ENCODE peak calls at places on chromosomes 4 and X, in nine cellular contexts. Z is fibroblast of gingiva; Q is AG08396; W is RPMI8226; S is foreskin keratinocyte; I is stimulated activated CD4-positive, alpha-beta T cell treated with anti-CD3 and anti-CD28 coated beads, Interleukin-2, amount 100 ng/mL, for 24 hours; M is EH; L is CD8-positive, alpha-beta memory T cell; U is NCI-H510A. D is an unnamed sample.

GRCh38 chrX:109472939-109473713 is 8.8 kb downstream of the GUCY2F start:
- DNase-seq in Z (peak; percentile 0), Q (peak; percentile 5), W (peak; percentile 37), S (no peak), I (peak; percentile 39), M (peak; percentile 51), L (no peak), U (peak; percentile 1), D (peak; percentile 17)

GRCh38 chr4:76856183-76856969 is 41.6 kb downstream of the SOWAHB start:
- DNase-seq in Z (peak; percentile 92), Q (peak; percentile 36), W (no peak), S (no peak), I (no peak), M (peak; percentile 76), L (no peak), U (no peak), D (peak; percentile 24)

GRCh38 chrX:17484592-17484991 is 109.6 kb downstream of the NHS start:
- DNase-seq in Z (no peak), Q (no peak), W (no peak), S (no peak), I (no peak), M (no peak), L (no peak), U (no peak), D (no peak)

GRCh38 chr4:108681321-108681809 is 31.0 kb downstream of the OSTC start:
- DNase-seq in Z (no peak), Q (no peak), W (no peak), S (no peak), I (no peak), M (no peak), L (no peak), U (no peak), D (no peak)

GRCh38 chrX:134548844-134549205 is 88.9 kb downstream of the HPRT1 start:
- DNase-seq in Z (no peak), Q (no peak), W (no peak), S (no peak), I (no peak), M (no peak), L (no peak), U (no peak), D (no peak)

GRCh38 chrX:109797311-109797975 is 64.4 kb upstream of the ACSL4 start:
- DNase-seq in Z (peak; percentile 68), Q (no peak), W (no peak), S (peak; percentile 17), I (no peak), M (peak; percentile 0), L (no peak), U (no peak), D (no peak)

GRCh38 chr4:78336093-78336943 is 215.3 kb upstream of the ANXA3 start:
- DNase-seq in Z (peak; percentile 2), Q (no peak), W (no peak), S (peak; percentile 3), I (no peak), M (peak; percentile 53), L (no peak), U (no peak), D (no peak)

GRCh38 chr4:150722908-150723362 is 141.0 kb downstream of the MAB21L2 start:
- DNase-seq in Z (peak; percentile 94), Q (no peak), W (no peak), S (peak; percentile 21), I (no peak), M (peak; percentile 25), L (no peak), U (no peak), D (no peak)

GRCh38 chrX:31371956-31372355 is 300.1 kb upstream of the FTHL17 start:
- DNase-seq in Z (no peak), Q (no peak), W (no peak), S (no peak), I (no peak), M (no peak), L (no peak), U (no peak), D (no peak)

GRCh38 chrX:13376857-13377441 is 57.1 kb upstream of the ATXN3L start:
- DNase-seq in Z (peak; percentile 97), Q (peak; percentile 68), W (no peak), S (peak; percentile 82), I (no peak), M (peak; percentile 96), L (no peak), U (no peak), D (peak; percentile 78)

GRCh38 chr4:8609406-8609805 is 16.8 kb downstream of the CPZ start:
- DNase-seq in Z (no peak), Q (no peak), W (no peak), S (no peak), I (no peak), M (no peak), L (no peak), U (no peak), D (no peak)

GRCh38 chr4:173218411-173219125 is 50.0 kb downstream of the GALNT7 start:
- DNase-seq in Z (peak; percentile 28), Q (peak; percentile 45), W (no peak), S (no peak), I (no peak), M (peak; percentile 93), L (no peak), U (no peak), D (peak; percentile 70)

GRCh38 chr4:138659640-138660325 is 355.8 kb upstream of the NOCT start:
- DNase-seq in Z (no peak), Q (no peak), W (no peak), S (peak; percentile 53), I (no peak), M (no peak), L (no peak), U (no peak), D (no peak)

GRCh38 chrX:133333154-133333750 is 82.0 kb downstream of the GPC4 start:
- DNase-seq in Z (no peak), Q (no peak), W (no peak), S (no peak), I (no peak), M (no peak), L (no peak), U (no peak), D (no peak)

GRCh38 chr4:84277923-84278322 is 221.2 kb downstream of the NKX6-1 start:
- DNase-seq in Z (no peak), Q (no peak), W (no peak), S (no peak), I (no peak), M (no peak), L (no peak), U (no peak), D (no peak)

GRCh38 chrX:112760697-112761096 is 79.9 kb downstream of the AMOT start:
- DNase-seq in Z (peak; percentile 0), Q (peak; percentile 5), W (no peak), S (no peak), I (no peak), M (no peak), L (no peak), U (no peak), D (peak; percentile 58)

GRCh38 chrX:11180571-11180970 is 69.4 kb downstream of the HCCS start:
- DNase-seq in Z (no peak), Q (no peak), W (no peak), S (peak; percentile 52), I (no peak), M (no peak), L (no peak), U (no peak), D (no peak)

GRCh38 chrX:86171366-86171765 is 23.1 kb downstream of the DACH2 start:
- DNase-seq in Z (peak; percentile 1), Q (peak; percentile 7), W (peak; percentile 27), S (no peak), I (no peak), M (peak; percentile 23), L (no peak), U (no peak), D (peak; percentile 39)

GRCh38 chrX:147476008-147476407 is 435.7 kb upstream of the FMR1 start:
- DNase-seq in Z (no peak), Q (no peak), W (peak; percentile 33), S (no peak), I (no peak), M (no peak), L (no peak), U (no peak), D (peak; percentile 1)

GRCh38 chr4:38768968-38769394 is 13.8 kb downstream of the TLR10 start:
- DNase-seq in Z (no peak), Q (no peak), W (no peak), S (no peak), I (no peak), M (peak; percentile 42), L (no peak), U (no peak), D (no peak)

GRCh38 chr4:2304321-2304876 is 42.5 kb upstream of the MXD4 start:
- DNase-seq in Z (no peak), Q (no peak), W (no peak), S (no peak), I (no peak), M (no peak), L (no peak), U (no peak), D (no peak)

GRCh38 chr4:153974452-153974851 is 185.6 kb upstream of the SFRP2 start:
- DNase-seq in Z (no peak), Q (no peak), W (no peak), S (no peak), I (no peak), M (no peak), L (no peak), U (no peak), D (no peak)

GRCh38 chr4:139246166-139246565 is 33.9 kb downstream of the MGARP start:
- DNase-seq in Z (no peak), Q (no peak), W (no peak), S (no peak), I (no peak), M (no peak), L (no peak), U (no peak), D (no peak)

GRCh38 chr4:153082322-153083301 is 121.6 kb upstream of the TRIM2 start:
- DNase-seq in Z (no peak), Q (no peak), W (no peak), S (peak; percentile 47), I (no peak), M (no peak), L (no peak), U (peak; percentile 16), D (no peak)

GRCh38 chr4:137343221-137343620 is 189.1 kb downstream of the PCDH18 start:
- DNase-seq in Z (no peak), Q (no peak), W (no peak), S (no peak), I (no peak), M (peak; percentile 39), L (no peak), U (no peak), D (no peak)

GRCh38 chrX:48600226-48600625 is 2.9 kb downstream of the WDR13 start:
- DNase-seq in Z (no peak), Q (no peak), W (no peak), S (no peak), I (no peak), M (no peak), L (no peak), U (no peak), D (no peak)

GRCh38 chr4:148445071-148445902 is 3.1 kb upstream of the NR3C2 start:
- DNase-seq in Z (no peak), Q (peak; percentile 57), W (no peak), S (no peak), I (peak; percentile 68), M (no peak), L (peak; percentile 61), U (peak; percentile 19), D (no peak)

GRCh38 chr4:40908297-40908696 is 158.5 kb downstream of the NSUN7 start:
- DNase-seq in Z (no peak), Q (no peak), W (no peak), S (peak; percentile 67), I (no peak), M (no peak), L (no peak), U (peak; percentile 54), D (no peak)

GRCh38 chr4:47954679-47955078 is 40.3 kb upstream of the NFXL1 start:
- DNase-seq in Z (no peak), Q (no peak), W (no peak), S (no peak), I (no peak), M (no peak), L (no peak), U (no peak), D (no peak)

GRCh38 chr4:109094061-109094460 is 208.4 kb downstream of the COL25A1 start:
- DNase-seq in Z (peak; percentile 33), Q (no peak), W (no peak), S (no peak), I (no peak), M (no peak), L (no peak), U (no peak), D (no peak)

GRCh38 chrX:112738347-112739033 is 58.8 kb upstream of the LHFPL1 start:
- DNase-seq in Z (no peak), Q (no peak), W (no peak), S (no peak), I (peak; percentile 9), M (no peak), L (no peak), U (no peak), D (no peak)

D was measured in HCEC 1CT.